ENCODE peak calls at places on chromosomes 11 and 22, in four cellular contexts. One of them, this sample, is unnamed.

GRCh38 chr22:26558246-26558895 is 31.6 kb downstream of the TPST2 start:
- DNase-seq in IMR-90: peak
- DNase-seq in endothelial cell of umbilical vein: no peak
- DNase-seq in Peyer's patch: no peak
- DNase-seq in this sample: no peak

GRCh38 chr11:3859373-3859881 is 4.0 kb downstream of the STIM1 start:
- DNase-seq in IMR-90: no peak
- DNase-seq in endothelial cell of umbilical vein: no peak
- DNase-seq in Peyer's patch: no peak
- DNase-seq in this sample: no peak

GRCh38 chr11:19290356-19290755 is 49.6 kb upstream of the E2F8 start:
- DNase-seq in IMR-90: no peak
- DNase-seq in endothelial cell of umbilical vein: no peak
- DNase-seq in Peyer's patch: no peak
- DNase-seq in this sample: no peak

GRCh38 chr22:36191106-36191836 is 10.3 kb downstream of the APOL4 start:
- DNase-seq in IMR-90: peak
- DNase-seq in endothelial cell of umbilical vein: no peak
- DNase-seq in Peyer's patch: no peak
- DNase-seq in this sample: no peak

GRCh38 chr22:39688186-39688768 is 117.7 kb downstream of the CACNA1I start:
- DNase-seq in IMR-90: no peak
- DNase-seq in endothelial cell of umbilical vein: no peak
- DNase-seq in Peyer's patch: no peak
- DNase-seq in this sample: no peak

GRCh38 chr11:30521297-30522071 is 64.7 kb downstream of the MPPED2 start:
- DNase-seq in IMR-90: no peak
- DNase-seq in endothelial cell of umbilical vein: no peak
- DNase-seq in Peyer's patch: no peak
- DNase-seq in this sample: no peak

GRCh38 chr22:30720263-30720837 is 25.7 kb downstream of the OSBP2 start:
- DNase-seq in IMR-90: no peak
- DNase-seq in endothelial cell of umbilical vein: peak
- DNase-seq in Peyer's patch: no peak
- DNase-seq in this sample: no peak

GRCh38 chr11:102155676-102156075 is 45.4 kb downstream of the YAP1 start:
- DNase-seq in IMR-90: peak
- DNase-seq in endothelial cell of umbilical vein: no peak
- DNase-seq in Peyer's patch: no peak
- DNase-seq in this sample: no peak

GRCh38 chr11:79165908-79166307 is 274.9 kb downstream of the TENM4 start:
- DNase-seq in IMR-90: no peak
- DNase-seq in endothelial cell of umbilical vein: no peak
- DNase-seq in Peyer's patch: no peak
- DNase-seq in this sample: no peak

GRCh38 chr22:30867746-30868662 is 100.6 kb downstream of the MORC2 start:
- DNase-seq in IMR-90: no peak
- DNase-seq in endothelial cell of umbilical vein: no peak
- DNase-seq in Peyer's patch: no peak
- DNase-seq in this sample: no peak

GRCh38 chr11:65927904-65928397 is 8.7 kb downstream of the DRAP1 start:
- DNase-seq in IMR-90: no peak
- DNase-seq in endothelial cell of umbilical vein: no peak
- DNase-seq in Peyer's patch: no peak
- DNase-seq in this sample: no peak

GRCh38 chr11:1926156-1927031 is 6.9 kb downstream of the TNNT3 start:
- DNase-seq in IMR-90: no peak
- DNase-seq in endothelial cell of umbilical vein: no peak
- DNase-seq in Peyer's patch: peak
- DNase-seq in this sample: no peak

GRCh38 chr11:123302751-123303195 is 107.7 kb upstream of the CLMP start:
- DNase-seq in IMR-90: peak
- DNase-seq in endothelial cell of umbilical vein: no peak
- DNase-seq in Peyer's patch: no peak
- DNase-seq in this sample: peak

GRCh38 chr11:1868636-1869291 is 15.9 kb downstream of the LSP1 start:
- DNase-seq in IMR-90: no peak
- DNase-seq in endothelial cell of umbilical vein: no peak
- DNase-seq in Peyer's patch: no peak
- DNase-seq in this sample: no peak

GRCh38 chr11:32088117-32088941 is 2.5 kb upstream of the RCN1 start:
- DNase-seq in IMR-90: peak
- DNase-seq in endothelial cell of umbilical vein: peak
- DNase-seq in Peyer's patch: no peak
- DNase-seq in this sample: peak

GRCh38 chr22:21650823-21651520 is 8.9 kb downstream of the SDF2L1 start:
- DNase-seq in IMR-90: no peak
- DNase-seq in endothelial cell of umbilical vein: no peak
- DNase-seq in Peyer's patch: no peak
- DNase-seq in this sample: no peak

GRCh38 chr11:116418388-116419041 is 354.3 kb downstream of the BUD13 start:
- DNase-seq in IMR-90: no peak
- DNase-seq in endothelial cell of umbilical vein: no peak
- DNase-seq in Peyer's patch: no peak
- DNase-seq in this sample: no peak

GRCh38 chr11:130815921-130816320 is 100.4 kb downstream of the SNX19 start:
- DNase-seq in IMR-90: no peak
- DNase-seq in endothelial cell of umbilical vein: no peak
- DNase-seq in Peyer's patch: no peak
- DNase-seq in this sample: no peak

GRCh38 chr22:41539146-41540005 is 4.9 kb downstream of the POLR3H start:
- DNase-seq in IMR-90: no peak
- DNase-seq in endothelial cell of umbilical vein: no peak
- DNase-seq in Peyer's patch: no peak
- DNase-seq in this sample: no peak

GRCh38 chr11:43770173-43770572 is 89.6 kb downstream of the HSD17B12 start:
- DNase-seq in IMR-90: no peak
- DNase-seq in endothelial cell of umbilical vein: no peak
- DNase-seq in Peyer's patch: no peak
- DNase-seq in this sample: no peak

GRCh38 chr22:25357056-25357455 is 137.6 kb downstream of the CRYBB2 start:
- DNase-seq in IMR-90: no peak
- DNase-seq in endothelial cell of umbilical vein: no peak
- DNase-seq in Peyer's patch: peak
- DNase-seq in this sample: no peak

GRCh38 chr11:78220218-78221157 is 31.8 kb downstream of the USP35 start:
- DNase-seq in IMR-90: no peak
- DNase-seq in endothelial cell of umbilical vein: no peak
- DNase-seq in Peyer's patch: no peak
- DNase-seq in this sample: no peak

GRCh38 chr11:34275486-34275885 is 82.3 kb downstream of the ABTB2 start:
- DNase-seq in IMR-90: no peak
- DNase-seq in endothelial cell of umbilical vein: no peak
- DNase-seq in Peyer's patch: no peak
- DNase-seq in this sample: no peak

GRCh38 chr11:77144854-77145428 is 16.9 kb downstream of the MYO7A start:
- DNase-seq in IMR-90: no peak
- DNase-seq in endothelial cell of umbilical vein: no peak
- DNase-seq in Peyer's patch: peak
- DNase-seq in this sample: no peak

GRCh38 chr11:71381781-71382505 is 66.2 kb downstream of the DHCR7 start:
- DNase-seq in IMR-90: no peak
- DNase-seq in endothelial cell of umbilical vein: no peak
- DNase-seq in Peyer's patch: no peak
- DNase-seq in this sample: no peak

GRCh38 chr22:48951836-48952235 is 875.8 kb downstream of the BRD1 start:
- DNase-seq in IMR-90: no peak
- DNase-seq in endothelial cell of umbilical vein: no peak
- DNase-seq in Peyer's patch: no peak
- DNase-seq in this sample: no peak

GRCh38 chr11:19187880-19188279 is 13.9 kb downstream of the CSRP3 start:
- DNase-seq in IMR-90: no peak
- DNase-seq in endothelial cell of umbilical vein: no peak
- DNase-seq in Peyer's patch: no peak
- DNase-seq in this sample: no peak

GRCh38 chr11:75425422-75425821 is 7.6 kb downstream of the KLHL35 start:
- DNase-seq in IMR-90: no peak
- DNase-seq in endothelial cell of umbilical vein: no peak
- DNase-seq in Peyer's patch: peak
- DNase-seq in this sample: no peak

GRCh38 chr11:35785287-35786167 is 123.0 kb downstream of the TRIM44 start:
- DNase-seq in IMR-90: no peak
- DNase-seq in endothelial cell of umbilical vein: peak
- DNase-seq in Peyer's patch: no peak
- DNase-seq in this sample: no peak

GRCh38 chr11:76823481-76824028 is 37.2 kb upstream of the ACER3 start:
- DNase-seq in IMR-90: peak
- DNase-seq in endothelial cell of umbilical vein: peak
- DNase-seq in Peyer's patch: no peak
- DNase-seq in this sample: peak

GRCh38 chr22:40178417-40179409 is 988 bp downstream of the TNRC6B start:
- DNase-seq in IMR-90: peak
- DNase-seq in endothelial cell of umbilical vein: peak
- DNase-seq in Peyer's patch: no peak
- DNase-seq in this sample: no peak

GRCh38 chr22:32326647-32327046 is 31.0 kb upstream of the RFPL3 start:
- DNase-seq in IMR-90: no peak
- DNase-seq in endothelial cell of umbilical vein: no peak
- DNase-seq in Peyer's patch: no peak
- DNase-seq in this sample: no peak

GRCh38 chr11:16126361-16126760 is 230.0 kb downstream of the SOX6 start:
- DNase-seq in IMR-90: peak
- DNase-seq in endothelial cell of umbilical vein: peak
- DNase-seq in Peyer's patch: no peak
- DNase-seq in this sample: no peak

GRCh38 chr11:19344661-19345518 is 104.1 kb upstream of the E2F8 start:
- DNase-seq in IMR-90: peak
- DNase-seq in endothelial cell of umbilical vein: peak
- DNase-seq in Peyer's patch: no peak
- DNase-seq in this sample: no peak

GRCh38 chr22:29359469-29359868 is 28.9 kb downstream of the AP1B1 start:
- DNase-seq in IMR-90: peak
- DNase-seq in endothelial cell of umbilical vein: peak
- DNase-seq in Peyer's patch: peak
- DNase-seq in this sample: no peak

GRCh38 chr11:102986815-102987214 is 31.3 kb upstream of the MMP13 start:
- DNase-seq in IMR-90: peak
- DNase-seq in endothelial cell of umbilical vein: peak
- DNase-seq in Peyer's patch: no peak
- DNase-seq in this sample: no peak

GRCh38 chr22:25933158-25933788 is 191.3 kb downstream of the MYO18B start:
- DNase-seq in IMR-90: no peak
- DNase-seq in endothelial cell of umbilical vein: no peak
- DNase-seq in Peyer's patch: no peak
- DNase-seq in this sample: no peak

GRCh38 chr11:33160147-33160546 is 1.1 kb downstream of the CSTF3 start:
- DNase-seq in IMR-90: peak
- DNase-seq in endothelial cell of umbilical vein: peak
- DNase-seq in Peyer's patch: no peak
- DNase-seq in this sample: no peak

GRCh38 chr11:9613118-9613829 is 39.8 kb downstream of the WEE1 start:
- DNase-seq in IMR-90: peak
- DNase-seq in endothelial cell of umbilical vein: peak
- DNase-seq in Peyer's patch: peak
- DNase-seq in this sample: peak
- TF ChIP-seq POLR2A in IMR-90: peak
- TF ChIP-seq POLR2A in endothelial cell of umbilical vein: no peak
- TF ChIP-seq POLR2A in Peyer's patch: peak
- TF ChIP-seq POLR2A in this sample: peak

GRCh38 chr22:50191041-50191740 is 5.5 kb downstream of the TRABD start:
- DNase-seq in IMR-90: no peak
- DNase-seq in endothelial cell of umbilical vein: no peak
- DNase-seq in Peyer's patch: no peak
- DNase-seq in this sample: no peak
- TF ChIP-seq POLR2A in IMR-90: no peak
- TF ChIP-seq POLR2A in endothelial cell of umbilical vein: no peak
- TF ChIP-seq POLR2A in Peyer's patch: no peak
- TF ChIP-seq POLR2A in this sample: no peak

DNA sequence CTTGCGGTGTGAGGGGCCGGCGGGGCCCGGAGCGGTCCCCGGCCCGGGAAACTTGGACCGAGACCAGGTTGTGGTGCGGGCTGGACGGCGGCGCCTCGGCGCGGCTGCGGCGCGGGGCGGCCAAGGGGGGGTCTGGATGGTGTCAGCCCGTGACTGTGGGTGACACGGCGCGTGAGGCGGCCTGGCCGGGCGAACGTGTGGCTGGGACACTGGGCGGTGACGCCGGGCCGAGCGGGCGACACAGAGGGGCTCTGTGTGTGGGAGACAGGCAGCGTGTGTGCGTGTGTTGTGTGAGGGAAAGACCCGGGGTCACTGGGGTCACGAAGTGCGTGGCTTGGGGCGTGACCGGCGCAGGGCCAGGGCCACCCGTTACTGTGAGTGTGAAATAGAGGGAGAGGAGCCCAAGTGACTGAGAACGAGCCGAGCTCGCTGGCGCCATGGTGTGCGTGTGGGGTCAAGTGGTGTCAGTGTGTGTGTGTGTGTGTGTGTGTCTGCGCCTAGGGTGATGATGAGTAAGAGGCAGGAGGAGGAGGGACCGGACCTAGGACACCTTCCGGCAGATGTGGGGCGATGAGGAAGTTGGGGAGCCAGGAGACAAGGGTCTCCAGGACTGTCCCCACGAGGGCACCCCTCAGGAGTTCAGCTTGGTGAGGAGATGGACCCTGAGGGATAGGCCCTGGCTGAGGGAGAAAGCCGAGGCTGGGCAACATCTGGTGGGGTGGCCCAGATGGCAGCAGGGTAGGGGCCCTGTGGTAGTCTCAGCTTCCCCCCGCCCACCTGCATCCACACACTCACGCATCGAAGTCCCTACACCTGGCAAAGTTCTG is 817 bp downstream of the RELT start:
- DNase-seq in IMR-90: peak
- DNase-seq in endothelial cell of umbilical vein: peak
- DNase-seq in Peyer's patch: peak
- DNase-seq in this sample: peak
- TF ChIP-seq POLR2A in IMR-90: peak
- TF ChIP-seq POLR2A in endothelial cell of umbilical vein: peak
- TF ChIP-seq POLR2A in Peyer's patch: peak
- TF ChIP-seq POLR2A in this sample: peak

GRCh38 chr11:45147017-45147728 is 734 bp downstream of the PRDM11 start:
- DNase-seq in IMR-90: peak
- DNase-seq in endothelial cell of umbilical vein: peak
- DNase-seq in Peyer's patch: peak
- DNase-seq in this sample: peak
- TF ChIP-seq POLR2A in IMR-90: peak
- TF ChIP-seq POLR2A in endothelial cell of umbilical vein: no peak
- TF ChIP-seq POLR2A in Peyer's patch: peak
- TF ChIP-seq POLR2A in this sample: peak

DNA sequence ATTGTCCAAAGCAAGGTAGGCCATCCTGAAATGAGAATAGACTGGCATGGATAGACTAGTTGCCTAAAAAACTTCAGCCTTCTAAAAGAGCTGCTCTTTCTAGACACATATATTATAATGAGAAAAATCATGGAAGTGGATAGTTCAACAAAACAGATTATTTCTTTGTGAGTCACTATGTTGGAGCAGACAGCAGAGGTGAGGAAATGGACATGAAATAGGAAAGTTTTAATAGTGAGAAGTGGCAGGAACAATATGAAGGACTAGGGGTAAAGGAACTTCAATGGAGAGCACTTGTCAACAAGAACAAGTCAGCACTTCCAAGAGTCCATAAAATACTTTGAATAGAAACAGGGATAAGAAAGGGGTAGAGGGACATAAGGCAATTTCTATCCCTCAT is 101.9 kb upstream of the ANO3 start:
- DNase-seq in IMR-90: peak
- DNase-seq in endothelial cell of umbilical vein: peak
- DNase-seq in Peyer's patch: no peak
- DNase-seq in this sample: no peak
- TF ChIP-seq POLR2A in IMR-90: no peak
- TF ChIP-seq POLR2A in endothelial cell of umbilical vein: no peak
- TF ChIP-seq POLR2A in Peyer's patch: no peak
- TF ChIP-seq POLR2A in this sample: no peak

This sample was measured in H54.